ENCODE peak calls at places on chromosomes 12 and 14, in seven cellular contexts. P is hepatocyte, K is SK-N-SH, F is mammary epithelial cell, E is endothelial cell of umbilical vein, A is tibial artery, Z is WTC11. J is an unnamed sample.

GRCh38 chr12:3453947-3454675 is 36.9 kb upstream of the PRMT8 start:
- DNase-seq in K (no peak), F (peak), A (peak), E (no peak), Z (no peak), P (no peak), J (no peak)

GRCh38 chr12:42299392-42300308 is 26.2 kb downstream of the ZCRB1 start:
- DNase-seq in Z (no peak), K (no peak), P (no peak), E (peak), A (no peak), F (peak), J (no peak)

GRCh38 chr12:49541911-49542505 is 3.2 kb downstream of the KCNH3 start:
- DNase-seq in K (peak), Z (no peak), P (no peak), E (no peak), F (no peak), A (peak), J (no peak)

GRCh38 chr12:104187446-104188155 is 28.0 kb upstream of the TXNRD1 start:
- DNase-seq in K (no peak), Z (no peak), A (no peak), F (no peak), E (no peak), P (no peak), J (no peak)

GRCh38 chr14:26730929-26731618 is 133.2 kb upstream of the NOVA1 start:
- DNase-seq in F (no peak), Z (peak), A (no peak), E (peak), P (peak), K (peak), J (no peak)

GRCh38 chr14:91229743-91230200 is 14.7 kb downstream of the GPR68 start:
- DNase-seq in E (no peak), F (peak), Z (no peak), P (no peak), A (no peak), K (no peak), J (no peak)

GRCh38 chr14:103279129-103280025 is 54.7 kb upstream of the EIF5 start:
- DNase-seq in E (no peak), P (no peak), A (no peak), Z (peak), F (no peak), K (peak), J (no peak)

GRCh38 chr14:78238141-78238540 is 68.0 kb downstream of the NRXN3 start:
- DNase-seq in E (no peak), K (no peak), Z (no peak), F (no peak), A (no peak), P (no peak), J (no peak)

GRCh38 chr12:93979189-93979588 is 169.2 kb upstream of the PLXNC1 start:
- DNase-seq in K (no peak), P (peak), Z (no peak), A (no peak), E (peak), F (peak), J (no peak)

GRCh38 chr12:89469361-89469760 is 55.2 kb downstream of the GALNT4 start:
- DNase-seq in A (no peak), Z (no peak), P (no peak), E (peak), F (peak), K (no peak), J (no peak)

GRCh38 chr12:79549531-79550271 is 141.1 kb downstream of the PAWR start:
- DNase-seq in Z (no peak), A (no peak), F (no peak), E (peak), P (peak), K (no peak), J (no peak)

GRCh38 chr14:103207038-103207403 is 83.8 kb downstream of the TNFAIP2 start:
- DNase-seq in E (no peak), K (peak), Z (peak), A (peak), F (no peak), P (peak), J (no peak)

GRCh38 chr12:108826115-108826806 is 31.1 kb downstream of the SSH1 start:
- DNase-seq in K (peak), F (no peak), E (peak), Z (no peak), A (peak), P (peak), J (peak)

GRCh38 chr12:85835810-85836715 is at the start of gene RASSF9:
- DNase-seq in E (peak), P (peak), F (peak), Z (no peak), A (peak), K (no peak), J (no peak)

GRCh38 chr12:14756331-14757143 is 46.7 kb downstream of the WBP11 start:
- DNase-seq in Z (peak), E (no peak), K (peak), A (no peak), F (no peak), P (peak), J (no peak)

GRCh38 chr12:16036073-16036472 is 124.9 kb downstream of the DERA start:
- DNase-seq in K (no peak), A (no peak), E (no peak), F (no peak), P (no peak), Z (no peak), J (no peak)

GRCh38 chr12:67546718-67547117 is 101.8 kb upstream of the DYRK2 start:
- DNase-seq in P (no peak), K (no peak), Z (no peak), E (no peak), A (no peak), F (no peak), J (no peak)

GRCh38 chr14:49945448-49946319 is 52.8 kb downstream of the ARF6 start:
- DNase-seq in Z (no peak), A (peak), P (no peak), E (no peak), F (no peak), K (no peak), J (no peak)

GRCh38 chr14:34713681-34714319 is 593 bp downstream of the CFL2 start:
- DNase-seq in E (peak), F (peak), K (no peak), Z (no peak), P (peak), A (peak), J (no peak)

GRCh38 chr12:109557200-109557599 is 16.1 kb downstream of the MMAB start:
- DNase-seq in A (no peak), E (no peak), P (no peak), Z (no peak), F (no peak), K (no peak), J (no peak)

GRCh38 chr14:99190696-99191662 is 81.0 kb downstream of the BCL11B start:
- DNase-seq in P (no peak), E (no peak), Z (no peak), F (peak), A (no peak), K (no peak), J (no peak)

GRCh38 chr12:14946856-14947255 is 8.5 kb upstream of the ERP27 start:
- DNase-seq in P (no peak), A (no peak), K (no peak), F (no peak), Z (no peak), E (peak), J (no peak)

GRCh38 chr12:79886917-79887519 is 47.9 kb downstream of the PPP1R12A start:
- DNase-seq in K (peak), P (peak), A (no peak), E (peak), Z (no peak), F (peak), J (no peak)

GRCh38 chr14:92005019-92005418 is 34.8 kb downstream of the TRIP11 start:
- DNase-seq in Z (no peak), K (no peak), F (no peak), P (no peak), E (no peak), A (no peak), J (no peak)

GRCh38 chr14:65255583-65256443 is 153.5 kb upstream of the MAX start:
- DNase-seq in E (no peak), A (no peak), Z (peak), K (peak), F (peak), P (peak), J (no peak)

GRCh38 chr12:117105902-117106301 is 6.7 kb upstream of the TESC start:
- DNase-seq in Z (no peak), P (no peak), A (no peak), E (no peak), K (no peak), F (peak), J (no peak)

GRCh38 chr12:111635524-111635923 is 36.4 kb upstream of the ATXN2 start:
- DNase-seq in Z (no peak), P (no peak), F (no peak), E (no peak), A (no peak), K (no peak), J (no peak)

GRCh38 chr14:89841855-89842254 is 112.7 kb downstream of the EFCAB11 start:
- DNase-seq in P (peak), Z (peak), K (no peak), E (no peak), A (no peak), F (no peak), J (no peak)

GRCh38 chr14:69321601-69322330 is 61.8 kb downstream of the GALNT16 start:
- DNase-seq in K (no peak), F (no peak), P (no peak), A (peak), E (no peak), Z (peak), J (no peak)

GRCh38 chr14:68178282-68178681 is 358.7 kb downstream of the RAD51B start:
- DNase-seq in E (no peak), P (no peak), Z (no peak), K (no peak), F (no peak), A (no peak), J (no peak)
- TF ChIP-seq CTCF in E (no peak), P (no peak), Z (no peak), K (no peak), F (no peak), A (no peak), J (no peak)

GRCh38 chr12:107564946-107565345 is 120.7 kb upstream of the PWP1 start:
- DNase-seq in Z (peak), A (no peak), P (peak), F (peak), K (no peak), E (no peak), J (no peak)
- TF ChIP-seq CTCF in Z (no peak), A (no peak), P (peak), F (peak), K (no peak), E (no peak), J (no peak)

GRCh38 chr14:59086241-59086899 is 102.1 kb upstream of the DAAM1 start:
- DNase-seq in K (peak), E (no peak), Z (no peak), F (no peak), P (no peak), A (no peak), J (no peak)
- TF ChIP-seq CTCF in K (no peak), E (no peak), Z (no peak), F (no peak), P (no peak), A (no peak), J (no peak)

GRCh38 chr12:52182456-52182855 is 9.4 kb downstream of the KRT80 start:
- DNase-seq in E (no peak), A (no peak), Z (no peak), K (no peak), P (no peak), F (no peak), J (no peak)
- TF ChIP-seq CTCF in E (no peak), A (no peak), Z (no peak), K (no peak), P (no peak), F (no peak), J (no peak)